ENCODE peak calls at places on chromosomes 1 and 21, in ten cellular contexts. D, P, J, L, K, V, U, R, Q and Y are unnamed samples.
A peak's percentile ranks its signal among the peaks of the same experiment; 100 is the strongest.

GRCh38 chr1:109397451-109398342 is at the start of gene SORT1:
- DNase-seq in D (peak; percentile 83), P (peak; percentile 94), J (no peak), L (peak; percentile 89), K (peak; percentile 89), V (peak; percentile 93), U (peak; percentile 88), R (peak; percentile 83), Q (peak; percentile 89), Y (no peak)

GRCh38 chr1:30265127-30266070 is 458.0 kb downstream of the MATN1 start:
- DNase-seq in D (no peak), P (no peak), J (no peak), L (no peak), K (no peak), V (no peak), U (no peak), R (no peak), Q (no peak), Y (no peak)

GRCh38 chr1:185939142-185939541 is 205.0 kb downstream of the HMCN1 start:
- DNase-seq in D (no peak), P (no peak), J (no peak), L (no peak), K (no peak), V (no peak), U (no peak), R (no peak), Q (no peak), Y (no peak)

GRCh38 chr1:203306089-203306969 is 1.0 kb downstream of the BTG2 start:
- DNase-seq in D (peak; percentile 96), P (peak; percentile 74), J (peak; percentile 33), L (peak; percentile 76), K (no peak), V (peak; percentile 74), U (peak; percentile 89), R (peak; percentile 82), Q (peak; percentile 36), Y (peak; percentile 70)

GRCh38 chr1:37890378-37891014 is 31.1 kb upstream of the MTF1 start:
- DNase-seq in D (no peak), P (peak; percentile 75), J (no peak), L (peak; percentile 43), K (no peak), V (no peak), U (no peak), R (peak; percentile 32), Q (peak; percentile 41), Y (peak; percentile 83)

GRCh38 chr1:153770812-153771211 is 4.4 kb upstream of the SLC27A3 start:
- DNase-seq in D (no peak), P (peak; percentile 20), J (no peak), L (no peak), K (no peak), V (no peak), U (no peak), R (no peak), Q (no peak), Y (no peak)

GRCh38 chr1:48043524-48043923 is 46.3 kb upstream of the TRABD2B start:
- DNase-seq in D (no peak), P (no peak), J (no peak), L (no peak), K (no peak), V (no peak), U (no peak), R (no peak), Q (no peak), Y (no peak)

GRCh38 chr1:160830321-160831153 is 32.1 kb downstream of the CD244 start:
- DNase-seq in D (peak; percentile 52), P (peak; percentile 80), J (no peak), L (peak; percentile 7), K (peak; percentile 62), V (no peak), U (peak; percentile 76), R (peak; percentile 30), Q (no peak), Y (peak; percentile 89)

GRCh38 chr1:156594124-156594678 is 2.6 kb downstream of the NAXE start:
- DNase-seq in D (no peak), P (no peak), J (no peak), L (no peak), K (no peak), V (no peak), U (no peak), R (no peak), Q (no peak), Y (peak; percentile 61)

GRCh38 chr1:116556289-116557006 is 14.4 kb downstream of the CD58 start:
- DNase-seq in D (peak; percentile 73), P (no peak), J (no peak), L (no peak), K (no peak), V (peak; percentile 9), U (no peak), R (peak; percentile 74), Q (no peak), Y (no peak)

GRCh38 chr1:147168626-147169058 is 3.6 kb downstream of the PRKAB2 start:
- DNase-seq in D (no peak), P (no peak), J (no peak), L (no peak), K (no peak), V (no peak), U (no peak), R (no peak), Q (peak; percentile 45), Y (no peak)

GRCh38 chr21:44956356-44957046 is 16.7 kb downstream of the SLX9 start:
- DNase-seq in D (no peak), P (no peak), J (no peak), L (no peak), K (no peak), V (no peak), U (no peak), R (no peak), Q (no peak), Y (no peak)

GRCh38 chr1:82950606-82951200 is 1048.2 kb downstream of the TTLL7 start:
- DNase-seq in D (no peak), P (no peak), J (no peak), L (no peak), K (no peak), V (no peak), U (no peak), R (no peak), Q (no peak), Y (no peak)

GRCh38 chr21:46122241-46122671 is 24.3 kb downstream of the COL6A2 start:
- DNase-seq in D (peak; percentile 16), P (no peak), J (no peak), L (peak; percentile 92), K (no peak), V (no peak), U (peak; percentile 52), R (no peak), Q (no peak), Y (no peak)

GRCh38 chr21:38660333-38661295 is 145.1 kb upstream of the ETS2 start:
- DNase-seq in D (peak; percentile 48), P (no peak), J (no peak), L (no peak), K (no peak), V (no peak), U (no peak), R (no peak), Q (no peak), Y (no peak)

GRCh38 chr21:45820171-45821091 is 161.1 kb upstream of the COL6A1 start:
- DNase-seq in D (no peak), P (peak; percentile 78), J (no peak), L (peak; percentile 94), K (peak; percentile 80), V (peak; percentile 51), U (peak; percentile 88), R (peak; percentile 68), Q (peak; percentile 49), Y (peak; percentile 90)

GRCh38 chr21:36535618-36536241 is 55.8 kb upstream of the CLDN14 start:
- DNase-seq in D (no peak), P (peak; percentile 23), J (no peak), L (no peak), K (no peak), V (no peak), U (no peak), R (no peak), Q (no peak), Y (no peak)

GRCh38 chr21:25080706-25081495 is 526.4 kb downstream of the MRPL39 start:
- DNase-seq in D (no peak), P (no peak), J (no peak), L (no peak), K (no peak), V (no peak), U (no peak), R (no peak), Q (peak; percentile 24), Y (no peak)

GRCh38 chr1:92774407-92774806 is 10.5 kb downstream of the EVI5 start:
- DNase-seq in D (no peak), P (no peak), J (no peak), L (no peak), K (no peak), V (no peak), U (no peak), R (no peak), Q (no peak), Y (no peak)

GRCh38 chr1:25428475-25429166 is 2.1 kb upstream of the MACO1 start:
- DNase-seq in D (no peak), P (no peak), J (no peak), L (no peak), K (no peak), V (no peak), U (no peak), R (no peak), Q (no peak), Y (peak; percentile 26)

GRCh38 chr1:173134029-173134428 is 73.1 kb downstream of the TNFSF4 start:
- DNase-seq in D (no peak), P (no peak), J (no peak), L (no peak), K (no peak), V (no peak), U (no peak), R (no peak), Q (no peak), Y (no peak)

GRCh38 chr1:178093150-178093957 is 550 bp upstream of the RASAL2 start:
- DNase-seq in D (peak; percentile 89), P (peak; percentile 64), J (peak; percentile 11), L (peak; percentile 94), K (peak; percentile 83), V (peak; percentile 89), U (peak; percentile 93), R (peak; percentile 87), Q (peak; percentile 96), Y (no peak)

GRCh38 chr1:172883844-172884243 is 166.9 kb downstream of the TNFSF18 start:
- DNase-seq in D (no peak), P (no peak), J (no peak), L (no peak), K (no peak), V (no peak), U (no peak), R (no peak), Q (no peak), Y (no peak)

GRCh38 chr1:18736958-18737357 is 106.3 kb downstream of the PAX7 start:
- DNase-seq in D (no peak), P (no peak), J (no peak), L (no peak), K (no peak), V (no peak), U (no peak), R (no peak), Q (no peak), Y (no peak)

GRCh38 chr1:179169616-179170467 is 59.6 kb downstream of the ABL2 start:
- DNase-seq in D (no peak), P (no peak), J (no peak), L (peak; percentile 35), K (no peak), V (no peak), U (no peak), R (no peak), Q (no peak), Y (peak; percentile 30)

GRCh38 chr1:165799387-165799786 is 28.0 kb upstream of the UCK2 start:
- DNase-seq in D (no peak), P (no peak), J (no peak), L (no peak), K (no peak), V (no peak), U (no peak), R (no peak), Q (no peak), Y (peak; percentile 7)